ENCODE peak calls at places on chromosomes 6 and 20, in seven cellular contexts. One of them, this sample, is unnamed.

GRCh38 chr6:21103626-21104224 is 489.8 kb upstream of the SOX4 start:
- DNase-seq in non-pigmented ciliary epithelial cell: no peak
- DNase-seq in bronchial epithelial cell: peak; percentile 80
- DNase-seq in CD8-positive, alpha-beta memory T cell: no peak
- DNase-seq in aorta: no peak
- DNase-seq in esophagus squamous epithelium: no peak
- DNase-seq in activated CD8-positive, alpha-beta memory T cell treated with anti-CD3 and anti-CD28 coated beads, Interleukin-2, amount 10 ng/mL, durations not matched to agents 7 days and 5 days: no peak
- DNase-seq in this sample: no peak

GRCh38 chr6:123439371-123439770 is 197.4 kb downstream of the TRDN start:
- DNase-seq in CD8-positive, alpha-beta memory T cell: no peak
- DNase-seq in activated CD8-positive, alpha-beta memory T cell treated with anti-CD3 and anti-CD28 coated beads, Interleukin-2, amount 10 ng/mL, durations not matched to agents 7 days and 5 days: no peak
- DNase-seq in esophagus squamous epithelium: no peak
- DNase-seq in non-pigmented ciliary epithelial cell: no peak
- DNase-seq in bronchial epithelial cell: no peak
- DNase-seq in aorta: no peak
- DNase-seq in this sample: no peak

GRCh38 chr6:169026175-169026574 is 227.5 kb downstream of the THBS2 start:
- DNase-seq in bronchial epithelial cell: no peak
- DNase-seq in non-pigmented ciliary epithelial cell: no peak
- DNase-seq in CD8-positive, alpha-beta memory T cell: no peak
- DNase-seq in esophagus squamous epithelium: no peak
- DNase-seq in activated CD8-positive, alpha-beta memory T cell treated with anti-CD3 and anti-CD28 coated beads, Interleukin-2, amount 10 ng/mL, durations not matched to agents 7 days and 5 days: no peak
- DNase-seq in aorta: no peak
- DNase-seq in this sample: no peak

GRCh38 chr6:135159531-135159930 is 21.6 kb upstream of the MYB start:
- DNase-seq in bronchial epithelial cell: peak; percentile 8
- DNase-seq in aorta: no peak
- DNase-seq in non-pigmented ciliary epithelial cell: no peak
- DNase-seq in CD8-positive, alpha-beta memory T cell: no peak
- DNase-seq in activated CD8-positive, alpha-beta memory T cell treated with anti-CD3 and anti-CD28 coated beads, Interleukin-2, amount 10 ng/mL, durations not matched to agents 7 days and 5 days: peak; percentile 86
- DNase-seq in esophagus squamous epithelium: no peak
- DNase-seq in this sample: no peak

GRCh38 chr20:32356935-32357868 is 929 bp upstream of the ASXL1 start:
- DNase-seq in esophagus squamous epithelium: no peak
- DNase-seq in bronchial epithelial cell: peak; percentile 43
- DNase-seq in activated CD8-positive, alpha-beta memory T cell treated with anti-CD3 and anti-CD28 coated beads, Interleukin-2, amount 10 ng/mL, durations not matched to agents 7 days and 5 days: no peak
- DNase-seq in CD8-positive, alpha-beta memory T cell: no peak
- DNase-seq in aorta: peak; percentile 47
- DNase-seq in non-pigmented ciliary epithelial cell: no peak
- DNase-seq in this sample: no peak

GRCh38 chr6:4647414-4648365 is 128.5 kb upstream of the CDYL start:
- DNase-seq in non-pigmented ciliary epithelial cell: no peak
- DNase-seq in aorta: peak; percentile 84
- DNase-seq in esophagus squamous epithelium: no peak
- DNase-seq in activated CD8-positive, alpha-beta memory T cell treated with anti-CD3 and anti-CD28 coated beads, Interleukin-2, amount 10 ng/mL, durations not matched to agents 7 days and 5 days: peak; percentile 41
- DNase-seq in bronchial epithelial cell: peak; percentile 51
- DNase-seq in CD8-positive, alpha-beta memory T cell: no peak
- DNase-seq in this sample: no peak

GRCh38 chr6:2658788-2659187 is 91.9 kb downstream of the MYLK4 start:
- DNase-seq in aorta: no peak
- DNase-seq in non-pigmented ciliary epithelial cell: no peak
- DNase-seq in activated CD8-positive, alpha-beta memory T cell treated with anti-CD3 and anti-CD28 coated beads, Interleukin-2, amount 10 ng/mL, durations not matched to agents 7 days and 5 days: no peak
- DNase-seq in bronchial epithelial cell: peak; percentile 97
- DNase-seq in esophagus squamous epithelium: no peak
- DNase-seq in CD8-positive, alpha-beta memory T cell: no peak
- DNase-seq in this sample: no peak

GRCh38 chr20:58649288-58650180 is 1.5 kb upstream of the STX16 start:
- DNase-seq in non-pigmented ciliary epithelial cell: no peak
- DNase-seq in esophagus squamous epithelium: no peak
- DNase-seq in aorta: no peak
- DNase-seq in bronchial epithelial cell: no peak
- DNase-seq in CD8-positive, alpha-beta memory T cell: peak; percentile 18
- DNase-seq in activated CD8-positive, alpha-beta memory T cell treated with anti-CD3 and anti-CD28 coated beads, Interleukin-2, amount 10 ng/mL, durations not matched to agents 7 days and 5 days: peak; percentile 55
- DNase-seq in this sample: peak; percentile 72

GRCh38 chr20:17864791-17865190 is 103.8 kb downstream of the SNX5 start:
- DNase-seq in CD8-positive, alpha-beta memory T cell: no peak
- DNase-seq in activated CD8-positive, alpha-beta memory T cell treated with anti-CD3 and anti-CD28 coated beads, Interleukin-2, amount 10 ng/mL, durations not matched to agents 7 days and 5 days: no peak
- DNase-seq in bronchial epithelial cell: no peak
- DNase-seq in non-pigmented ciliary epithelial cell: no peak
- DNase-seq in aorta: no peak
- DNase-seq in esophagus squamous epithelium: no peak
- DNase-seq in this sample: no peak

GRCh38 chr20:32914031-32914430 is 55.3 kb downstream of the EFCAB8 start:
- DNase-seq in non-pigmented ciliary epithelial cell: no peak
- DNase-seq in bronchial epithelial cell: no peak
- DNase-seq in CD8-positive, alpha-beta memory T cell: no peak
- DNase-seq in esophagus squamous epithelium: no peak
- DNase-seq in aorta: no peak
- DNase-seq in activated CD8-positive, alpha-beta memory T cell treated with anti-CD3 and anti-CD28 coated beads, Interleukin-2, amount 10 ng/mL, durations not matched to agents 7 days and 5 days: no peak
- DNase-seq in this sample: no peak

GRCh38 chr6:39065561-39065960 is 17.0 kb downstream of the GLP1R start:
- DNase-seq in aorta: no peak
- DNase-seq in CD8-positive, alpha-beta memory T cell: no peak
- DNase-seq in activated CD8-positive, alpha-beta memory T cell treated with anti-CD3 and anti-CD28 coated beads, Interleukin-2, amount 10 ng/mL, durations not matched to agents 7 days and 5 days: no peak
- DNase-seq in bronchial epithelial cell: no peak
- DNase-seq in non-pigmented ciliary epithelial cell: no peak
- DNase-seq in esophagus squamous epithelium: no peak
- DNase-seq in this sample: no peak

GRCh38 chr6:16840725-16841124 is 79.5 kb upstream of the ATXN1 start:
- DNase-seq in CD8-positive, alpha-beta memory T cell: no peak
- DNase-seq in aorta: no peak
- DNase-seq in non-pigmented ciliary epithelial cell: no peak
- DNase-seq in bronchial epithelial cell: no peak
- DNase-seq in esophagus squamous epithelium: no peak
- DNase-seq in activated CD8-positive, alpha-beta memory T cell treated with anti-CD3 and anti-CD28 coated beads, Interleukin-2, amount 10 ng/mL, durations not matched to agents 7 days and 5 days: no peak
- DNase-seq in this sample: no peak

GRCh38 chr6:151999194-151999593 is 191.7 kb downstream of the ESR1 start:
- DNase-seq in bronchial epithelial cell: peak; percentile 63
- DNase-seq in esophagus squamous epithelium: no peak
- DNase-seq in non-pigmented ciliary epithelial cell: no peak
- DNase-seq in activated CD8-positive, alpha-beta memory T cell treated with anti-CD3 and anti-CD28 coated beads, Interleukin-2, amount 10 ng/mL, durations not matched to agents 7 days and 5 days: no peak
- DNase-seq in CD8-positive, alpha-beta memory T cell: no peak
- DNase-seq in aorta: no peak
- DNase-seq in this sample: no peak

This sample was measured in vagina.